ENCODE peak calls at places on chromosome 10, in five cellular contexts. X, M, E, L and K are unnamed samples.

GRCh38 chr10:133061296-133062038 is 26.3 kb upstream of the ADGRA1 start:
- DNase-seq in X (no peak), L (no peak), E (no peak), M (no peak), K (no peak)

GRCh38 chr10:8054498-8055407 is at the start of gene GATA3:
- DNase-seq in E (peak), L (no peak), M (peak), X (no peak), K (peak)

GRCh38 chr10:68172324-68172723 is 59.6 kb downstream of the ATOH7 start:
- DNase-seq in E (no peak), L (no peak), X (no peak), M (no peak), K (peak)

GRCh38 chr10:49612513-49613159 is 1.2 kb upstream of the CHAT start:
- DNase-seq in E (peak), M (no peak), L (no peak), X (no peak), K (no peak)

GRCh38 chr10:29731760-29732159 is 97.0 kb upstream of the SVIL start:
- DNase-seq in X (peak), M (no peak), E (peak), L (no peak), K (no peak)

GRCh38 chr10:31578181-31578852 is 259.3 kb downstream of the ZEB1 start:
- DNase-seq in E (no peak), M (no peak), L (no peak), X (no peak), K (no peak)

GRCh38 chr10:11150255-11150731 is 132.6 kb downstream of the CELF2 start:
- DNase-seq in M (no peak), L (no peak), E (no peak), X (no peak), K (no peak)

GRCh38 chr10:62380002-62380401 is 5.8 kb downstream of the ZNF365 start:
- DNase-seq in E (no peak), M (no peak), X (peak), L (peak), K (no peak)

GRCh38 chr10:78263521-78263988 is 229.9 kb downstream of the RPS24 start:
- DNase-seq in L (no peak), M (no peak), X (peak), E (no peak), K (no peak)

GRCh38 chr10:35448687-35449662 is 112.7 kb downstream of the CCNY start:
- DNase-seq in X (no peak), L (no peak), M (peak), E (no peak), K (no peak)

GRCh38 chr10:72079356-72079755 is 9.0 kb downstream of the SPOCK2 start:
- DNase-seq in L (no peak), X (no peak), E (no peak), M (no peak), K (no peak)

GRCh38 chr10:103983367-103983911 is 16.5 kb downstream of the SLK start:
- DNase-seq in X (peak), E (no peak), M (no peak), L (no peak), K (peak)

GRCh38 chr10:47176903-47177860 is 122.8 kb upstream of the GDF10 start:
- DNase-seq in M (no peak), X (no peak), L (no peak), E (no peak), K (no peak)

GRCh38 chr10:50398383-50398782 is 147.1 kb upstream of the ASAH2 start:
- DNase-seq in X (no peak), L (no peak), E (no peak), M (no peak), K (no peak)

GRCh38 chr10:14873090-14873760 is 5.4 kb upstream of the SUV39H2 start:
- DNase-seq in E (no peak), L (no peak), X (no peak), M (no peak), K (peak)

GRCh38 chr10:132588301-132589013 is 50.9 kb downstream of the INPP5A start:
- DNase-seq in X (peak), L (no peak), M (no peak), E (no peak), K (peak)

GRCh38 chr10:120511165-120511564 is 54.1 kb downstream of the PLPP4 start:
- DNase-seq in M (no peak), E (no peak), L (no peak), X (no peak), K (no peak)

GRCh38 chr10:133141144-133141962 is 18.7 kb upstream of the KNDC1 start:
- DNase-seq in L (no peak), M (no peak), X (no peak), E (peak), K (no peak)

GRCh38 chr10:96129387-96130325 is at the start of gene ZNF518A:
- DNase-seq in X (peak), M (peak), L (peak), E (peak), K (peak)

GRCh38 chr10:14554091-14554842 is 220.4 kb downstream of the FAM107B start:
- DNase-seq in E (no peak), M (peak), L (peak), X (no peak), K (no peak)

GRCh38 chr10:118272090-118272775 is 69.9 kb downstream of the FAM204A start:
- DNase-seq in L (no peak), X (peak), M (no peak), E (no peak), K (no peak)

GRCh38 chr10:103911021-103911459 is 6.9 kb downstream of the STN1 start:
- DNase-seq in M (no peak), L (no peak), E (no peak), X (no peak), K (peak)

GRCh38 chr10:71761105-71761511 is 12.2 kb downstream of the VSIR start:
- DNase-seq in E (no peak), M (no peak), X (no peak), L (no peak), K (no peak)

GRCh38 chr10:1454964-1455363 is 282.4 kb downstream of the ADARB2 start:
- DNase-seq in X (no peak), E (no peak), L (peak), M (no peak), K (no peak)

GRCh38 chr10:69179089-69179742 is 818 bp upstream of the SUPV3L1 start:
- DNase-seq in E (no peak), M (no peak), L (no peak), X (no peak), K (no peak)

GRCh38 chr10:17673517-17674051 is 29.6 kb downstream of the STAM start:
- DNase-seq in X (no peak), L (no peak), M (no peak), E (no peak), K (no peak)

GRCh38 chr10:33484787-33485186 is 150.3 kb upstream of the NRP1 start:
- DNase-seq in E (no peak), L (no peak), X (no peak), M (no peak), K (no peak)

GRCh38 chr10:34791228-34791627 is 23.9 kb downstream of the PARD3 start:
- DNase-seq in E (no peak), X (no peak), M (no peak), L (no peak), K (no peak)

GRCh38 chr10:60387531-60387930 is 2.1 kb downstream of the ANK3 start:
- DNase-seq in E (no peak), L (no peak), X (peak), M (no peak), K (no peak)

GRCh38 chr10:98555011-98555619 is 108.4 kb upstream of the HPS1 start:
- DNase-seq in E (peak), M (no peak), L (peak), X (no peak), K (no peak)

GRCh38 chr10:126504051-126504760 is 115.9 kb upstream of the ADAM12 start:
- DNase-seq in E (peak), L (peak), X (peak), M (peak), K (no peak)

GRCh38 chr10:58473966-58474365 is 38.7 kb upstream of the BICC1 start:
- DNase-seq in L (no peak), M (no peak), E (no peak), X (no peak), K (no peak)